ENCODE peak calls at places on chromosomes 2 and 18, in ten cellular contexts. E is HTR-8/SVneo; S is GM12892; K is NCI-H774; T is DMS 273 treated with DMSO at 0.1 percent for 48 hours; W is HCEC 1CT; Z is psoas muscle; M is globus pallidus; A is stimulated activated CD8-positive, alpha-beta memory T cell treated with anti-CD3 and anti-CD28 coated beads, Interleukin-15, amount 100 ng/mL, for 4 hours; Y is NCI-H2107. I is an unnamed sample.

GRCh38 chr2:207189040-207189439 is 23.3 kb upstream of the KLF7 start:
- DNase-seq in E (no peak), S (no peak), K (no peak), T (no peak), W (no peak), Z (no peak), M (no peak), A (no peak), Y (no peak), I (no peak)

GRCh38 chr2:31965094-31965493 is 45.7 kb downstream of the MEMO1 start:
- DNase-seq in E (no peak), S (no peak), K (no peak), T (no peak), W (no peak), Z (no peak), M (no peak), A (no peak), Y (no peak), I (no peak)

GRCh38 chr2:137944714-137945113 is 19.6 kb upstream of the HNMT start:
- DNase-seq in E (no peak), S (no peak), K (no peak), T (no peak), W (no peak), Z (no peak), M (no peak), A (no peak), Y (no peak), I (no peak)

GRCh38 chr2:158923180-158923594 is 45.3 kb upstream of the TANC1 start:
- DNase-seq in E (peak), S (no peak), K (no peak), T (no peak), W (no peak), Z (no peak), M (no peak), A (no peak), Y (no peak), I (no peak)

GRCh38 chr2:229636568-229636967 is 77.8 kb downstream of the DNER start:
- DNase-seq in E (no peak), S (no peak), K (no peak), T (no peak), W (no peak), Z (no peak), M (no peak), A (no peak), Y (no peak), I (no peak)

GRCh38 chr2:84708442-84708841 is 172.4 kb downstream of the TRABD2A start:
- DNase-seq in E (no peak), S (no peak), K (no peak), T (no peak), W (no peak), Z (no peak), M (no peak), A (no peak), Y (no peak), I (no peak)

GRCh38 chr2:120857931-120858330 is 122.3 kb downstream of the GLI2 start:
- DNase-seq in E (no peak), S (no peak), K (no peak), T (no peak), W (no peak), Z (no peak), M (no peak), A (no peak), Y (no peak), I (no peak)

GRCh38 chr2:51158236-51158635 is 126.3 kb upstream of the NRXN1 start:
- DNase-seq in E (no peak), S (no peak), K (peak), T (peak), W (no peak), Z (no peak), M (no peak), A (no peak), Y (peak), I (peak)

GRCh38 chr2:127695491-127696472 is 5.5 kb upstream of the SFT2D3 start:
- DNase-seq in E (no peak), S (no peak), K (no peak), T (no peak), W (peak), Z (peak), M (peak), A (peak), Y (no peak), I (no peak)

GRCh38 chr18:35435420-35435819 is 58.3 kb upstream of the ZNF396 start:
- DNase-seq in E (no peak), S (no peak), K (no peak), T (no peak), W (no peak), Z (no peak), M (no peak), A (no peak), Y (no peak), I (no peak)

GRCh38 chr2:63862802-63863201 is 21.1 kb downstream of the UGP2 start:
- DNase-seq in E (no peak), S (no peak), K (no peak), T (no peak), W (no peak), Z (no peak), M (no peak), A (no peak), Y (no peak), I (no peak)

GRCh38 chr2:109069430-109070194 is 59.4 kb upstream of the SH3RF3 start:
- DNase-seq in E (no peak), S (no peak), K (no peak), T (no peak), W (no peak), Z (no peak), M (no peak), A (no peak), Y (no peak), I (no peak)

GRCh38 chr2:147460140-147460539 is 384.7 kb upstream of the ACVR2A start:
- DNase-seq in E (no peak), S (no peak), K (no peak), T (no peak), W (peak), Z (no peak), M (no peak), A (no peak), Y (no peak), I (no peak)

GRCh38 chr2:113126845-113127645 is at the start of gene IL1RN:
- DNase-seq in E (no peak), S (no peak), K (no peak), T (no peak), W (no peak), Z (no peak), M (peak), A (no peak), Y (no peak), I (no peak)